ENCODE peak calls at places on chromosomes 3 and 15, in eight cellular contexts. S is cardiac muscle cell, X is heart left ventricle, C is mammary epithelial cell, U is neural progenitor cell, B is endothelial cell of umbilical vein, O is pancreas, R is OCI-LY7. K is an unnamed sample.

GRCh38 chr15:60822403-60822802 is 343.5 kb upstream of the ICE2 start:
- DNase-seq in X (no peak), R (no peak), S (no peak), U (no peak), B (no peak), C (no peak), O (no peak), K (no peak)

GRCh38 chr3:120094776-120095225 is 554 bp upstream of the GSK3B start:
- DNase-seq in B (peak; percentile 100), U (peak; percentile 99), S (peak; percentile 100), O (no peak), X (peak; percentile 98), R (peak; percentile 98), C (peak; percentile 100), K (peak; percentile 100)

GRCh38 chr3:71681224-71681668 is 44.0 kb downstream of the EIF4E3 start:
- DNase-seq in B (peak; percentile 73), O (peak; percentile 58), R (no peak), S (peak; percentile 89), X (peak; percentile 61), C (peak; percentile 75), U (peak; percentile 71), K (peak; percentile 41)

GRCh38 chr3:72290859-72291641 is 506.1 kb upstream of the PROK2 start:
- DNase-seq in U (no peak), B (no peak), C (no peak), R (peak; percentile 16), O (no peak), S (no peak), X (no peak), K (no peak)

GRCh38 chr3:107518050-107518449 is 4.7 kb upstream of the BBX start:
- DNase-seq in B (no peak), C (no peak), R (no peak), X (no peak), U (no peak), S (no peak), O (no peak), K (no peak)

GRCh38 chr15:33860749-33861148 is 107.5 kb upstream of the CHRM5 start:
- DNase-seq in B (peak; percentile 6), R (no peak), S (peak; percentile 33), C (peak; percentile 39), X (no peak), U (no peak), O (no peak), K (no peak)

GRCh38 chr3:23270423-23270822 is 67.3 kb downstream of the UBE2E2 start:
- DNase-seq in S (no peak), B (no peak), U (no peak), X (no peak), O (no peak), C (no peak), R (no peak), K (no peak)

GRCh38 chr3:128382221-128382807 is 84.4 kb downstream of the DNAJB8 start:
- DNase-seq in O (peak; percentile 76), R (no peak), U (no peak), S (no peak), X (no peak), B (peak; percentile 19), C (no peak), K (peak; percentile 8)

GRCh38 chr15:98743177-98743576 is 94.8 kb downstream of the IGF1R start:
- DNase-seq in B (no peak), R (no peak), X (no peak), S (no peak), U (no peak), O (no peak), C (peak; percentile 84), K (no peak)

GRCh38 chr15:88810449-88810848 is 7.2 kb downstream of the ACAN start:
- DNase-seq in S (peak; percentile 12), C (peak; percentile 44), B (no peak), R (no peak), O (no peak), X (no peak), U (no peak), K (no peak)

GRCh38 chr3:39106281-39107055 is 959 bp downstream of the GORASP1 start:
- DNase-seq in S (peak; percentile 46), B (peak; percentile 18), C (peak; percentile 21), U (peak; percentile 40), X (no peak), R (no peak), O (no peak), K (no peak)

GRCh38 chr3:123246846-123247245 is 45.1 kb downstream of the SEC22A start:
- DNase-seq in R (no peak), O (no peak), C (no peak), B (peak; percentile 47), U (no peak), X (no peak), S (no peak), K (no peak)

GRCh38 chr3:184582998-184583344 is 21.4 kb downstream of the EPHB3 start:
- DNase-seq in X (no peak), C (no peak), R (no peak), O (no peak), U (peak; percentile 59), B (no peak), S (no peak), K (no peak)

GRCh38 chr3:189577290-189577951 is 53.8 kb upstream of the TP63 start:
- DNase-seq in X (no peak), B (no peak), S (no peak), U (no peak), R (no peak), O (no peak), C (no peak), K (no peak)

GRCh38 chr3:126474498-126475410 is 937 bp downstream of the ZXDC start:
- DNase-seq in B (peak; percentile 65), X (no peak), C (peak; percentile 40), U (peak; percentile 75), S (peak; percentile 53), R (peak; percentile 52), O (peak; percentile 67), K (peak; percentile 59)

GRCh38 chr3:186432189-186432588 is 70.2 kb upstream of the DGKG start:
- DNase-seq in C (peak; percentile 52), O (no peak), R (no peak), S (no peak), U (no peak), B (no peak), X (no peak), K (no peak)

GRCh38 chr15:62248277-62248974 is 83.3 kb upstream of the C2CD4B start:
- DNase-seq in C (peak; percentile 46), S (no peak), B (no peak), O (no peak), R (no peak), X (no peak), U (no peak), K (no peak)

GRCh38 chr3:152126260-152126659 is 142.5 kb upstream of the MBNL1 start:
- DNase-seq in C (no peak), U (no peak), O (no peak), R (no peak), B (no peak), S (peak; percentile 24), X (no peak), K (no peak)

GRCh38 chr15:84970832-84971231 is 10.8 kb upstream of the PDE8A start:
- DNase-seq in U (no peak), R (no peak), B (no peak), C (no peak), X (no peak), O (no peak), S (no peak), K (no peak)

GRCh38 chr3:177977381-177978158 is 558.7 kb upstream of the KCNMB2 start:
- DNase-seq in S (peak; percentile 81), R (no peak), B (peak; percentile 52), U (no peak), O (no peak), C (peak; percentile 74), X (no peak), K (no peak)

GRCh38 chr15:91860498-91860897 is 7.0 kb downstream of the SLCO3A1 start:
- DNase-seq in R (no peak), B (no peak), X (no peak), S (no peak), C (no peak), U (no peak), O (no peak), K (no peak)

DNA sequence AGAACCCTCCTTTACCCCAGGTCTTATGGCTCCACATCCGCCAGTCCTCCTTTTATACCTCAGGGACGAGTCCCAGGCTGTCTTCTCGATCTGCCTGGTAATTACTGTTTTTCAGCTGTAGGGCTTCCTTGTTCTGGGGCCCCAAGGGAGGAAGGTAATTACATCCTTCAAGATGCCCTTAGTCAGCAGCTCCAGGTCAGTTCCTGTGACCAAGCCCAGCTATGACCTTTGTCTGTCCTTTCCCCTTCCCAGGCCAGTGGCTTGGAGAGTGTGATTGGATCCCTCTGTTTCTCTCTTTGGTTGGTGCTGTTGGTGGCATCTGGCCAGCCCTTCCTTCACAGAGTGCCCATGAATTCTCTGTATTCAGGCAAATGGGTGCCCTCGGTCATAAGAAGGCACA is 92.6 kb downstream of the AAGAB start:
- DNase-seq in B (no peak), O (no peak), S (no peak), C (no peak), U (no peak), R (no peak), X (no peak), K (no peak)
- H3K27ac ChIP-seq in B (peak overlapping the region; percentile 24), O (no peak overlapping the region), S (no peak overlapping the region), C (no peak overlapping the region), U (no peak overlapping the region), R (no peak overlapping the region), X (no peak overlapping the region), K (no peak overlapping the region)

GRCh38 chr3:54841461-54841860 is 86.4 kb downstream of the LRTM1 start:
- DNase-seq in R (no peak), X (no peak), C (no peak), B (no peak), U (no peak), O (no peak), S (no peak), K (no peak)
- H3K27ac ChIP-seq in R (no peak overlapping the region), X (no peak overlapping the region), C (no peak overlapping the region), B (no peak overlapping the region), U (no peak overlapping the region), O (no peak overlapping the region), S (no peak overlapping the region), K (no peak overlapping the region)

GRCh38 chr3:155080692-155081091 is 573 bp downstream of the MME start:
- DNase-seq in C (no peak), O (no peak), S (no peak), U (no peak), B (peak; percentile 17), R (peak; percentile 49), X (no peak), K (no peak)
- H3K27ac ChIP-seq in C (no peak overlapping the region), O (no peak overlapping the region), S (no peak overlapping the region), U (no peak overlapping the region), B (no peak overlapping the region), R (peak overlapping the region; percentile 77), X (no peak overlapping the region), K (no peak overlapping the region)

GRCh38 chr3:63918321-63918720 is 6.1 kb upstream of the SCAANT1 start:
- DNase-seq in S (peak; percentile 32), C (no peak), X (no peak), O (no peak), B (no peak), U (no peak), R (no peak), K (no peak)

GRCh38 chr3:63920001-63920400 is 7.8 kb upstream of the SCAANT1 start:
- DNase-seq in B (no peak), S (no peak), C (no peak), R (no peak), O (no peak), U (no peak), X (no peak), K (no peak)

GRCh38 chr3:63921741-63922482 is 9.7 kb upstream of the SCAANT1 start:
- DNase-seq in O (no peak), U (no peak), S (no peak), X (no peak), R (peak; percentile 81), B (no peak), C (no peak), K (no peak)

GRCh38 chr3:63927623-63928280 is 15.6 kb upstream of the SCAANT1 start:
- DNase-seq in B (no peak), S (no peak), R (peak; percentile 78), C (no peak), O (no peak), U (no peak), X (no peak), K (no peak)

GRCh38 chr3:63922800-63923199 is 10.6 kb upstream of the SCAANT1 start:
- DNase-seq in S (no peak), B (no peak), O (no peak), U (no peak), R (no peak), X (no peak), C (no peak), K (no peak)
- H3K27ac ChIP-seq in S (no peak overlapping the region), B (no peak overlapping the region), O (no peak overlapping the region), U (no peak overlapping the region), R (peak overlapping the region; percentile 60), X (no peak overlapping the region), C (no peak overlapping the region), K (no peak overlapping the region)

K was measured in substantia nigra.